ENCODE peak calls at places on chromosome 1, in eight cellular contexts. B is CD8-positive, alpha-beta T cell; S is GM06990; Y is activated T-helper 1 cell treated with anti-CD3 and anti-CD28 coated beads, Interleukin-2, amount 50 U/mL, for 16 hours; H is SJSA1; C is activated CD4-positive, CD25-positive, alpha-beta regulatory T cell treated with anti-CD3 and anti-CD28 coated beads, Interleukin-2, amount 50 U/mL, for 72 hours; Z is AG08395; T is HTR-8/SVneo. L is an unnamed sample.

GRCh38 chr1:204408602-204409001 is 3.0 kb downstream of the PPP1R15B start:
- DNase-seq in T (no peak), Y (no peak), B (no peak), S (no peak), H (no peak), C (no peak), Z (no peak), L (no peak)

GRCh38 chr1:83769594-83770321 is 229.2 kb downstream of the TTLL7 start:
- DNase-seq in T (no peak), Z (no peak), C (no peak), B (no peak), H (no peak), Y (no peak), S (no peak), L (no peak)

GRCh38 chr1:241647658-241648057 is 4.4 kb upstream of the WDR64 start:
- DNase-seq in S (no peak), B (no peak), Z (peak; percentile 25), Y (no peak), H (no peak), C (no peak), T (no peak), L (no peak)

GRCh38 chr1:113140588-113141446 is 67.8 kb downstream of the LRIG2 start:
- DNase-seq in H (peak; percentile 46), B (peak; percentile 2), Y (peak; percentile 7), C (peak; percentile 36), S (no peak), Z (peak; percentile 77), T (peak; percentile 63), L (peak; percentile 30)

GRCh38 chr1:3772715-3773571 is at the start of gene SMIM1:
- DNase-seq in Z (no peak), S (no peak), Y (no peak), B (no peak), C (no peak), T (no peak), H (no peak), L (no peak)

GRCh38 chr1:12435639-12436344 is 182.2 kb downstream of the DHRS3 start:
- DNase-seq in S (peak; percentile 50), T (no peak), Z (no peak), H (peak; percentile 50), B (no peak), C (no peak), Y (no peak), L (no peak)

GRCh38 chr1:227317541-227318002 is 720 bp downstream of the CDC42BPA start:
- DNase-seq in H (peak; percentile 79), Z (peak; percentile 46), Y (no peak), B (no peak), S (no peak), C (no peak), T (peak; percentile 47), L (peak; percentile 27)

GRCh38 chr1:93015590-93015989 is 54.3 kb upstream of the DIPK1A start:
- DNase-seq in S (no peak), Y (no peak), Z (peak; percentile 16), T (no peak), B (no peak), C (no peak), H (no peak), L (no peak)

GRCh38 chr1:45155423-45155822 is 51.0 kb downstream of the ZSWIM5 start:
- DNase-seq in Z (no peak), T (no peak), C (no peak), B (no peak), S (no peak), Y (no peak), H (no peak), L (no peak)

GRCh38 chr1:161502641-161503393 is 2.4 kb upstream of the FCGR2A start:
- DNase-seq in H (no peak), Y (no peak), S (no peak), T (no peak), Z (peak; percentile 22), B (no peak), C (no peak), L (no peak)

GRCh38 chr1:214228976-214229375 is 52.0 kb upstream of the SMYD2 start:
- DNase-seq in H (no peak), Z (no peak), S (no peak), Y (no peak), T (no peak), B (no peak), C (no peak), L (no peak)